ENCODE peak calls at places on chromosomes 1 and 21, in five cellular contexts. Y is NB4, A is HCT116, W is heart right ventricle, U is HepG2. K is an unnamed sample.

GRCh38 chr1:201354151-201354900 is 23.2 kb downstream of the TNNT2 start:
- DNase-seq in U (no peak), W (no peak), Y (no peak), A (no peak), K (no peak)

GRCh38 chr1:232211149-232211548 is 418.8 kb downstream of the SIPA1L2 start:
- DNase-seq in Y (peak; percentile 37), A (peak; percentile 23), W (no peak), U (peak; percentile 2), K (no peak)

GRCh38 chr1:248361111-248361715 is at the start of gene OR2T4:
- DNase-seq in Y (no peak), A (no peak), U (no peak), W (no peak), K (no peak)

GRCh38 chr1:94039514-94039870 is 81.5 kb downstream of the ABCA4 start:
- DNase-seq in Y (peak; percentile 66), A (peak; percentile 56), U (peak; percentile 75), W (peak; percentile 73), K (peak; percentile 81)

GRCh38 chr1:45008076-45008475 is 3.0 kb downstream of the HECTD3 start:
- DNase-seq in Y (no peak), W (no peak), U (no peak), A (no peak), K (no peak)

GRCh38 chr1:18323259-18323658 is 157.5 kb upstream of the KLHDC7A start:
- DNase-seq in W (no peak), Y (no peak), A (no peak), U (no peak), K (no peak)

GRCh38 chr1:176188604-176189003 is 18.5 kb downstream of the COP1 start:
- DNase-seq in U (peak; percentile 14), W (no peak), A (no peak), Y (no peak), K (no peak)

GRCh38 chr1:210292276-210292851 is 36.3 kb upstream of the HHAT start:
- DNase-seq in U (no peak), Y (no peak), W (peak; percentile 69), A (peak; percentile 26), K (no peak)

GRCh38 chr1:161439280-161440232 is 65.7 kb upstream of the FCGR2A start:
- DNase-seq in Y (peak; percentile 13), W (no peak), U (no peak), A (no peak), K (peak; percentile 25)

GRCh38 chr1:111582644-111583618 is 36.7 kb upstream of the RAP1A start:
- DNase-seq in Y (no peak), W (no peak), A (no peak), U (no peak), K (no peak)

GRCh38 chr1:50268049-50268448 is 155.2 kb downstream of the DMRTA2 start:
- DNase-seq in U (peak; percentile 6), W (no peak), A (no peak), Y (peak; percentile 22), K (peak; percentile 61)

GRCh38 chr21:28069446-28069845 is 923.2 kb downstream of the LTN1 start:
- DNase-seq in Y (no peak), A (no peak), W (no peak), U (no peak), K (peak; percentile 5)

GRCh38 chr1:41900611-41901444 is 17.9 kb downstream of the HIVEP3 start:
- DNase-seq in Y (no peak), U (no peak), A (no peak), W (no peak), K (peak; percentile 89)

GRCh38 chr1:169484683-169485426 is 889 bp downstream of the SLC19A2 start:
- DNase-seq in U (peak; percentile 85), W (peak; percentile 31), Y (peak; percentile 66), A (no peak), K (peak; percentile 68)

GRCh38 chr1:11132571-11133293 is 33.1 kb upstream of the EXOSC10 start:
- DNase-seq in Y (no peak), W (no peak), U (no peak), A (no peak), K (no peak)

GRCh38 chr1:41547781-41548560 is 63.5 kb upstream of the EDN2 start:
- DNase-seq in U (no peak), A (no peak), W (no peak), Y (no peak), K (peak; percentile 60)

GRCh38 chr1:204128964-204129896 is 22.6 kb downstream of the ETNK2 start:
- DNase-seq in A (no peak), Y (peak; percentile 64), U (no peak), W (peak; percentile 73), K (peak; percentile 61)

GRCh38 chr1:216640100-216640499 is 83.1 kb downstream of the ESRRG start:
- DNase-seq in Y (no peak), W (peak; percentile 15), A (no peak), U (no peak), K (no peak)

GRCh38 chr1:38804062-38804886 is 55.3 kb downstream of the RRAGC start:
- DNase-seq in W (no peak), A (no peak), U (no peak), Y (no peak), K (no peak)

GRCh38 chr1:44842763-44843655 is at the start of gene PTCH2:
- DNase-seq in W (peak; percentile 72), A (no peak), U (peak; percentile 55), Y (peak; percentile 79), K (peak; percentile 39)

GRCh38 chr1:108141604-108142003 is 58.5 kb downstream of the SLC25A24 start:
- DNase-seq in Y (peak; percentile 79), U (no peak), W (no peak), A (no peak), K (peak; percentile 69)

GRCh38 chr21:34984356-34984755 is 64.7 kb downstream of the RUNX1 start:
- DNase-seq in Y (no peak), W (no peak), U (no peak), A (no peak), K (no peak)

GRCh38 chr21:38830667-38831525 is 25.2 kb downstream of the ETS2 start:
- DNase-seq in W (no peak), U (no peak), A (no peak), Y (no peak), K (no peak)

GRCh38 chr1:25991937-25992688 is 5.8 kb downstream of the PAFAH2 start:
- DNase-seq in U (peak; percentile 18), W (no peak), A (no peak), Y (no peak), K (peak; percentile 19)

GRCh38 chr1:38662141-38662540 is 197.4 kb downstream of the RRAGC start:
- DNase-seq in W (no peak), A (no peak), U (no peak), Y (no peak), K (no peak)

GRCh38 chr1:61358770-61359455 is 276.6 kb downstream of the NFIA start:
- DNase-seq in U (no peak), A (no peak), Y (peak; percentile 1), W (no peak), K (peak; percentile 37)

GRCh38 chr21:15164678-15165303 is 100.0 kb upstream of the NRIP1 start:
- DNase-seq in U (peak; percentile 49), A (no peak), Y (no peak), W (no peak), K (peak; percentile 72)

GRCh38 chr1:6502000-6502891 is 10.8 kb upstream of the PLEKHG5 start:
- DNase-seq in U (no peak), Y (peak; percentile 80), W (peak; percentile 91), A (no peak), K (no peak)

GRCh38 chr1:172990598-172991215 is 60.0 kb downstream of the TNFSF18 start:
- DNase-seq in U (no peak), Y (no peak), A (no peak), W (no peak), K (no peak)

GRCh38 chr1:162541619-162542141 is 19.8 kb upstream of the UAP1 start:
- DNase-seq in W (no peak), A (peak; percentile 47), U (no peak), Y (no peak), K (peak; percentile 96)

GRCh38 chr1:63931468-63931867 is 157.7 kb downstream of the ROR1 start:
- DNase-seq in W (no peak), U (no peak), A (no peak), Y (no peak), K (peak; percentile 52)

GRCh38 chr1:208237241-208237640 is 6.9 kb downstream of the PLXNA2 start:
- DNase-seq in A (no peak), W (no peak), Y (no peak), U (no peak), K (peak; percentile 73)
- TF ChIP-seq CTCF in A (no peak), W (no peak), Y (no peak), U (no peak), K (peak; percentile 28)

GRCh38 chr1:174161813-174162212 is 2.5 kb downstream of the RABGAP1L start:
- DNase-seq in W (no peak), Y (no peak), U (no peak), A (no peak), K (no peak)

GRCh38 chr1:174160109-174160473 is 771 bp downstream of the RABGAP1L start:
- DNase-seq in U (peak; percentile 55), A (no peak), Y (peak; percentile 56), W (peak; percentile 58), K (peak; percentile 35)

GRCh38 chr1:174158767-174159252 is 510 bp upstream of the RABGAP1L start:
- DNase-seq in A (no peak), U (no peak), Y (no peak), W (no peak), K (no peak)

GRCh38 chr1:174159253-174160108 is at the start of gene RABGAP1L:
- DNase-seq in A (peak; percentile 82), U (peak; percentile 84), Y (peak; percentile 96), W (peak; percentile 96), K (peak; percentile 96)

GRCh38 chr1:174160603-174161002 is 1.3 kb downstream of the RABGAP1L start:
- DNase-seq in U (no peak), Y (no peak), A (no peak), W (no peak), K (no peak)
- H3K4me3 ChIP-seq in U (peak overlapping the region; percentile 71), Y (peak overlapping the region; percentile 83), A (peak overlapping the region; percentile 58), W (peak overlapping the region; percentile 88), K (peak overlapping the region; percentile 74)

GRCh38 chr1:7857000-7857399 is 4.1 kb upstream of the UTS2 start:
- DNase-seq in W (no peak), A (no peak), U (no peak), Y (no peak), K (no peak)

GRCh38 chr1:7857951-7858350 is 5.1 kb upstream of the UTS2 start:
- DNase-seq in U (no peak), W (no peak), Y (no peak), A (no peak), K (no peak)

GRCh38 chr1:7859406-7859805 is 6.5 kb upstream of the UTS2 start:
- DNase-seq in W (no peak), U (no peak), A (no peak), Y (no peak), K (no peak)

GRCh38 chr1:7853341-7854026 is 619 bp upstream of the UTS2 start:
- DNase-seq in Y (no peak), U (no peak), W (no peak), A (no peak), K (no peak)

DNA sequence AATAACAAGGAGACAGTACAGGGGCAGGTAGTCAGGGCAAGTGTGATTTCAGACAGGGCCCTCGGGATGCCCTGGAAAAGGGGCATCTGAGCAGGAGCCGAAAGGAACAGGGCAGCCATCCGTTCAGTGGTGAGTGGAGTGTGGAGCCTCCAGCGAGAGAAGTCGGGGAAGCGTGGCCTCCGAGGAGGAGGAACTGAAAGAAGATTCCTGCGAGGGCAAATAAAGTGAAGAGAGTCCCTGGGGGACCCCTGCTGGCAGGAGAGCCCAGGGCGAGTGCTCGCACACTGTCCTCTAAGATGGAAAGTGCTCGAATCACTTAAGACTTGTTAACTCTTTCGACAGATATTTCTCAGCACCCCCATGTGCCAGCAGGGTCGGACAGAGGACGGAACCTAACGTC is 3.5 kb upstream of the UTS2 start:
- DNase-seq in U (peak; percentile 18), Y (peak; percentile 72), A (no peak), W (no peak), K (no peak)
- TF ChIP-seq CTCF in U (peak; percentile 70), Y (peak; percentile 18), A (no peak), W (no peak), K (no peak)

GRCh38 chr1:54334996-54335395 is 71.2 kb downstream of the SSBP3 start:
- DNase-seq in A (no peak), Y (no peak), W (no peak), U (no peak), K (no peak)
- H3K4me3 ChIP-seq in A (no peak overlapping the region), Y (no peak overlapping the region), W (peak overlapping the region; percentile 43), U (no peak overlapping the region), K (no peak overlapping the region)

K was measured in epithelial cell of esophagus.